ENCODE peak calls at places on chromosomes 7 and 10, in nine cellular contexts. C is GM23338, K is neural progenitor cell, V is SK-N-SH, E is H9, L is aorta, Z is heart left ventricle, T is A549, D is fibroblast of lung. P is an unnamed sample.

GRCh38 chr7:87000344-87000743 is 59.1 kb downstream of the ELAPOR2 start:
- DNase-seq in V (no peak), D (no peak), Z (no peak), L (no peak), K (no peak), E (no peak), T (no peak), C (no peak), P (no peak)

GRCh38 chr7:140696679-140697446 is at the start of gene NDUFB2:
- DNase-seq in K (peak; percentile 92), D (peak; percentile 79), Z (peak; percentile 82), V (peak; percentile 96), T (peak; percentile 91), E (peak; percentile 89), L (peak; percentile 93), C (peak; percentile 93), P (peak; percentile 57)

GRCh38 chr10:116274141-116274861 is 1.3 kb upstream of the GFRA1 start:
- DNase-seq in V (peak; percentile 74), Z (no peak), L (peak; percentile 75), D (peak; percentile 33), K (peak; percentile 65), C (peak; percentile 56), T (peak; percentile 20), E (peak; percentile 57), P (no peak)

GRCh38 chr10:104209575-104210198 is 22.5 kb downstream of the CFAP43 start:
- DNase-seq in L (no peak), C (peak; percentile 79), V (peak; percentile 67), Z (peak; percentile 20), K (peak; percentile 73), E (peak; percentile 49), T (peak; percentile 51), D (peak; percentile 57), P (peak; percentile 16)

GRCh38 chr7:102228935-102229334 is 57.7 kb upstream of the SH2B2 start:
- DNase-seq in V (no peak), L (no peak), E (no peak), D (no peak), Z (no peak), C (no peak), K (no peak), T (no peak), P (no peak)

GRCh38 chr7:90599038-90599437 is 2.9 kb downstream of the CDK14 start:
- DNase-seq in C (no peak), V (no peak), T (no peak), Z (no peak), D (no peak), L (no peak), E (no peak), K (no peak), P (no peak)

GRCh38 chr7:16524332-16524731 is 2.3 kb upstream of the LRRC72 start:
- DNase-seq in D (no peak), C (no peak), T (no peak), E (no peak), Z (no peak), L (no peak), K (no peak), V (no peak), P (no peak)

GRCh38 chr7:117019786-117020604 is 66.7 kb downstream of the ST7 start:
- DNase-seq in K (peak; percentile 96), E (peak; percentile 52), Z (peak; percentile 77), V (peak; percentile 78), D (peak; percentile 91), L (peak; percentile 82), C (peak; percentile 65), T (peak; percentile 70), P (no peak)

GRCh38 chr7:91191771-91192170 is 72.5 kb upstream of the FZD1 start:
- DNase-seq in K (no peak), L (no peak), C (peak; percentile 42), E (no peak), V (no peak), D (no peak), T (no peak), Z (no peak), P (no peak)

GRCh38 chr7:27197137-27198042 is 2.5 kb downstream of the HOXA13 start:
- DNase-seq in V (no peak), Z (no peak), T (no peak), L (no peak), E (no peak), C (no peak), K (no peak), D (no peak), P (no peak)

GRCh38 chr7:134737561-134738353 is 41.7 kb upstream of the CALD1 start:
- DNase-seq in V (no peak), L (no peak), E (no peak), D (peak; percentile 38), K (no peak), T (no peak), Z (no peak), C (no peak), P (no peak)

GRCh38 chr7:22694597-22695207 is 32.3 kb upstream of the IL6 start:
- DNase-seq in K (no peak), E (no peak), D (no peak), Z (no peak), L (no peak), V (no peak), C (no peak), T (no peak), P (no peak)

GRCh38 chr7:65250216-65250615 is 123.4 kb upstream of the ZNF92 start:
- DNase-seq in T (no peak), C (no peak), K (no peak), Z (no peak), E (no peak), L (no peak), D (no peak), V (no peak), P (no peak)

GRCh38 chr10:71302874-71303568 is 16.0 kb upstream of the SLC29A3 start:
- DNase-seq in L (no peak), V (peak; percentile 61), E (no peak), T (peak; percentile 73), K (peak; percentile 77), D (peak; percentile 66), C (peak; percentile 83), Z (no peak), P (no peak)

GRCh38 chr10:79132681-79133381 is 64.1 kb downstream of the ZMIZ1 start:
- DNase-seq in Z (no peak), K (peak; percentile 61), D (no peak), T (no peak), V (peak; percentile 82), C (no peak), E (no peak), L (no peak), P (no peak)

GRCh38 chr10:52526251-52526823 is 212.3 kb downstream of the DKK1 start:
- DNase-seq in K (no peak), C (no peak), Z (no peak), L (no peak), D (peak; percentile 55), V (no peak), T (no peak), E (no peak), P (no peak)

DNA sequence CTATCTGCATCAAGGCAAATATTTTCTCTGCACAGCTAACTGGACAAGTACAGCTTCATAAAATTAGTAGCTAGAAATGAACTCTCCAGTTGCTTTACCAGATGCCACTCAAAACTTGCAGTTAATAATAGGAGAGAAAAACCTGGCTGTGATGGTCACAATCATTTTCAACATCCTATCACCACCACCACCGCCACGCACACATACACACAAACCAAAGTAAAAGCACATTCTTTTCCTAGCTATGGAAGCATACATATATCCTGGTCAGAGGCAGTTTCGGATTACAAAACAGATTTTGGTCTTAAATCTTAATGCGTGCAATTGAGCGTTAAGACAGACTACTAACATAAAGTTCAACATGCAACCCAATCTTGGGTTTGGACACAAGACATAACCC is 1.4 kb downstream of the CACUL1 start:
- DNase-seq in Z (no peak), C (no peak), T (no peak), L (no peak), E (no peak), V (no peak), K (no peak), D (peak; percentile 44), P (no peak)
- H3K27ac ChIP-seq in Z (no peak overlapping the region), C (peak overlapping the region; percentile 94), T (peak overlapping the region; percentile 93), L (no peak overlapping the region), E (no peak overlapping the region), V (peak overlapping the region; percentile 67), K (no peak overlapping the region), D (peak overlapping the region; percentile 25), P (no peak overlapping the region)

GRCh38 chr7:9983048-9983447 is 990.6 kb upstream of the PHF14 start:
- DNase-seq in D (no peak), C (peak; percentile 34), K (no peak), E (no peak), T (no peak), V (no peak), Z (no peak), L (no peak), P (no peak)

GRCh38 chr7:9978111-9979064 is 995.3 kb upstream of the PHF14 start:
- DNase-seq in E (no peak), Z (no peak), V (peak; percentile 39), D (no peak), K (no peak), T (no peak), C (no peak), L (no peak), P (no peak)

GRCh38 chr7:9981950-9982349 is 991.7 kb upstream of the PHF14 start:
- DNase-seq in D (no peak), V (no peak), Z (no peak), T (no peak), E (no peak), L (no peak), C (no peak), K (no peak), P (no peak)
- H3K27ac ChIP-seq in D (no peak overlapping the region), V (no peak overlapping the region), Z (no peak overlapping the region), T (no peak overlapping the region), E (no peak overlapping the region), L (no peak overlapping the region), C (no peak overlapping the region), K (no peak overlapping the region), P (no peak overlapping the region)

GRCh38 chr7:110721395-110721794 is 369.5 kb upstream of the LRRN3 start:
- DNase-seq in C (no peak), T (no peak), K (no peak), E (no peak), L (no peak), Z (no peak), V (no peak), D (no peak), P (no peak)
- H3K27ac ChIP-seq in C (no peak overlapping the region), T (no peak overlapping the region), K (no peak overlapping the region), E (no peak overlapping the region), L (no peak overlapping the region), Z (no peak overlapping the region), V (no peak overlapping the region), D (no peak overlapping the region), P (no peak overlapping the region)

GRCh38 chr7:30411897-30412296 is 66.7 kb downstream of the NOD1 start:
- DNase-seq in K (no peak), C (no peak), Z (no peak), V (no peak), L (no peak), T (no peak), D (no peak), E (no peak), P (no peak)

GRCh38 chr7:30413864-30414263 is 64.7 kb downstream of the NOD1 start:
- DNase-seq in L (no peak), V (no peak), T (no peak), D (no peak), C (peak; percentile 43), K (no peak), Z (no peak), E (no peak), P (no peak)

GRCh38 chr7:30412810-30413504 is 65.6 kb downstream of the NOD1 start:
- DNase-seq in T (peak; percentile 85), C (peak; percentile 85), E (peak; percentile 70), K (peak; percentile 91), L (no peak), Z (peak; percentile 30), V (peak; percentile 72), D (peak; percentile 88), P (no peak)

GRCh38 chr7:30406664-30407425 is 71.7 kb downstream of the NOD1 start:
- DNase-seq in V (no peak), L (no peak), D (peak; percentile 15), C (no peak), K (no peak), E (no peak), T (no peak), Z (no peak), P (no peak)

GRCh38 chr7:30411173-30411572 is 67.4 kb downstream of the NOD1 start:
- DNase-seq in T (no peak), V (no peak), C (no peak), E (no peak), K (no peak), L (no peak), D (no peak), Z (no peak), P (no peak)
- H3K27ac ChIP-seq in T (no peak overlapping the region), V (no peak overlapping the region), C (no peak overlapping the region), E (no peak overlapping the region), K (no peak overlapping the region), L (no peak overlapping the region), D (no peak overlapping the region), Z (no peak overlapping the region), P (no peak overlapping the region)

P was measured in CD4-positive, alpha-beta T cell.